ENCODE peak calls at places on chromosomes 2 and 18, in five cellular contexts. N is DMS53, W is GDM1, D is cerebellum, Z is uterus. A is an unnamed sample.

GRCh38 chr2:121260370-121261154 is 24.4 kb downstream of the TFCP2L1 start:
- DNase-seq in N (peak; percentile 67), D (no peak), Z (no peak), W (no peak), A (no peak)

GRCh38 chr18:45275367-45276113 is 339.7 kb upstream of the SLC14A2 start:
- DNase-seq in W (no peak), N (peak; percentile 79), D (no peak), Z (no peak), A (peak; percentile 4)

GRCh38 chr2:42055573-42056514 is 8.0 kb downstream of the PKDCC start:
- DNase-seq in Z (peak; percentile 84), W (no peak), D (no peak), N (no peak), A (no peak)

GRCh38 chr2:158325031-158325781 is 131.3 kb downstream of the CCDC148 start:
- DNase-seq in D (no peak), W (no peak), N (peak; percentile 65), Z (no peak), A (no peak)

GRCh38 chr2:64678771-64679615 is 25.3 kb upstream of the SERTAD2 start:
- DNase-seq in W (no peak), Z (no peak), D (no peak), N (no peak), A (no peak)

GRCh38 chr2:18749912-18750526 is 160.7 kb upstream of the NT5C1B start:
- DNase-seq in Z (peak; percentile 73), N (peak; percentile 76), W (no peak), D (peak; percentile 15), A (no peak)

GRCh38 chr2:75627902-75628504 is 18.6 kb upstream of the MRPL19 start:
- DNase-seq in Z (peak; percentile 50), N (peak; percentile 90), W (peak; percentile 16), D (peak; percentile 47), A (peak; percentile 51)

GRCh38 chr2:129192841-129193253 is 786.6 kb upstream of the RAB6C start:
- DNase-seq in Z (no peak), D (no peak), W (no peak), N (no peak), A (no peak)

GRCh38 chr18:44818148-44818547 is 137.5 kb downstream of the SETBP1 start:
- DNase-seq in Z (no peak), N (no peak), W (no peak), D (no peak), A (no peak)

A was measured in CMK.